ENCODE peak calls at places on chromosomes 1 and 21, in four cellular contexts. M is GM12878, O is K562, J is HepG2. T is an unnamed sample.

GRCh38 chr1:85220756-85221166 is 19.9 kb upstream of the SYDE2 start:
- DNase-seq in M (no peak), O (no peak), J (no peak), T (no peak)

GRCh38 chr1:205748398-205749093 is 1.4 kb downstream of the NUCKS1 start:
- DNase-seq in M (no peak), O (peak; percentile 76), J (peak; percentile 27), T (peak; percentile 47)

GRCh38 chr1:201513498-201514243 is 6.7 kb upstream of the CSRP1 start:
- DNase-seq in M (no peak), O (no peak), J (no peak), T (no peak)

GRCh38 chr1:119632103-119632490 is 16.0 kb downstream of the ZNF697 start:
- DNase-seq in M (no peak), O (no peak), J (no peak), T (no peak)

GRCh38 chr1:111587509-111588174 is 31.9 kb upstream of the RAP1A start:
- DNase-seq in M (no peak), O (no peak), J (no peak), T (no peak)

GRCh38 chr1:33438364-33439145 is 7.7 kb upstream of the PHC2 start:
- DNase-seq in M (no peak), O (no peak), J (no peak), T (no peak)

GRCh38 chr1:203096566-203096965 is 10.8 kb upstream of the MYOG start:
- DNase-seq in M (no peak), O (no peak), J (no peak), T (no peak)

GRCh38 chr1:5348732-5349465 is 643.3 kb downstream of the NPHP4 start:
- DNase-seq in M (no peak), O (peak; percentile 6), J (no peak), T (no peak)

GRCh38 chr1:119731060-119731459 is 19.3 kb downstream of the PHGDH start:
- DNase-seq in M (no peak), O (no peak), J (no peak), T (no peak)

GRCh38 chr1:3633344-3634058 is 8.7 kb downstream of the TPRG1L start:
- DNase-seq in M (no peak), O (no peak), J (no peak), T (no peak)

GRCh38 chr1:34781071-34781843 is at the start of gene GJB3:
- DNase-seq in M (no peak), O (no peak), J (no peak), T (peak; percentile 71)
- TF ChIP-seq EZH2 in M (no peak), O (peak; percentile 29), J (no peak), T (peak; percentile 20)

DNA sequence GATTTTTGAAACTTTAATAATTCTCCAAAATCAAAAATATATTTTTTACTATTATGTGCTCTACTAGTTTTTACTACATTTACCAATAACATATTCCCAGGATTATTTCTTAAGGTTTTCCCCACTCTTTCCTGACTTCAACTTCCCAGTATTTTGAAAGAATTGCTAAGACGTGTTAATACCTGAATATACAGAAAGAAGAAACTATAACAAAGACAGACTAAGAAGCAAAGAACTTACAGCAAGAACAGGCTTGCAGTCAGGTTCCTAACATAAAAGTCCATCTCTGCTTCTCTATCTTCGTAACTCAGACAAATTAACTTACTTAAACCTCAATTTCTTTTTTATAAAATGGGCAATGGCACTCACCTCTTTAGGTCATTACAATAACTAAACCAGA is 63.2 kb downstream of the SRSF11 start:
- DNase-seq in M (no peak), O (no peak), J (no peak), T (no peak)
- TF ChIP-seq JUNB in M (no peak), O (no peak), J (no peak), T (no peak)

GRCh38 chr21:34890258-34890723 is 158.8 kb downstream of the RUNX1 start:
- DNase-seq in M (no peak), O (no peak), J (peak; percentile 47), T (peak; percentile 76)
- TF ChIP-seq EZH2 in M (no peak), O (no peak), J (no peak), T (no peak)

GRCh38 chr21:39020751-39021474 is 162.3 kb downstream of the PSMG1 start:
- DNase-seq in M (no peak), O (no peak), J (peak; percentile 64), T (no peak)
- TF ChIP-seq JUNB in M (no peak), O (no peak), J (no peak), T (no peak)

GRCh38 chr1:47438321-47439150 is 692 bp downstream of the FOXD2 start:
- DNase-seq in M (no peak), O (no peak), J (no peak), T (peak; percentile 41)

GRCh38 chr1:47440052-47440848 is 2.4 kb downstream of the FOXD2 start:
- DNase-seq in M (no peak), O (no peak), J (no peak), T (peak; percentile 61)

GRCh38 chr1:47437518-47438320 is at the start of gene FOXD2:
- DNase-seq in M (peak; percentile 59), O (peak; percentile 95), J (peak; percentile 73), T (peak; percentile 82)

GRCh38 chr1:47440849-47441170 is 3.0 kb downstream of the FOXD2 start:
- DNase-seq in M (no peak), O (no peak), J (no peak), T (no peak)

GRCh38 chr1:47439151-47440051 is 1.6 kb downstream of the FOXD2 start:
- DNase-seq in M (no peak), O (no peak), J (no peak), T (peak; percentile 49)
- TF ChIP-seq EZH2 in M (no peak), O (no peak), J (no peak), T (peak; percentile 96)

GRCh38 chr1:28194326-28195035 is 18.0 kb upstream of the PTAFR start:
- DNase-seq in M (no peak), O (no peak), J (no peak), T (no peak)

GRCh38 chr1:28196330-28196729 is 19.8 kb upstream of the PTAFR start:
- DNase-seq in M (no peak), O (no peak), J (no peak), T (peak; percentile 36)

GRCh38 chr1:28195780-28196179 is 19.3 kb upstream of the PTAFR start:
- DNase-seq in M (no peak), O (no peak), J (no peak), T (peak; percentile 21)

GRCh38 chr1:28190996-28191645 is 14.6 kb upstream of the PTAFR start:
- DNase-seq in M (no peak), O (peak; percentile 44), J (no peak), T (no peak)

DNA sequence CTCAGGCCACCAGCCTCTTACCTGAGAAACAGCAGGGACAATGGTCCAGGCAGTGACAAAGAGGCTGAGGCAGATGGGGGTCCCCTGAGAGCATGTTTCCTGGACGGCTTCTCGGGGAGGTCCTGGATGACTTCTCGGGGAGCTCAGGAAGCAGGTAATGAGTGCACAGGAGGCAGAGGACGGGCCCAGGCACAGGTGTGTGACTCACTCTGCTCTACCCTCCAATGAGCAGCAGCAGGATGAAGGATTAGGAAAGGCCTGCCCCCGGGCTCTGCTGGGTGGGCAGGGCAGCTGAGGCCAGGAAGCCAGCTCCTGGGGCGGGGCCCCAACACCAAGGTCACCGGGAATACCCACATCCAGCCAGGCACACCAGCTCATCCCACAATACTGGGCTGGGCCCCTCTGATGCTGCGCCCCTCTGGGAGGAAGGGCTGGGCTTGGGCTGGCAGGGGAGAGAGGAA is 17.2 kb upstream of the PTAFR start:
- DNase-seq in M (no peak), O (no peak), J (peak; percentile 57), T (peak; percentile 46)
- TF ChIP-seq JUNB in M (no peak), O (no peak), J (no peak), T (no peak)

DNA sequence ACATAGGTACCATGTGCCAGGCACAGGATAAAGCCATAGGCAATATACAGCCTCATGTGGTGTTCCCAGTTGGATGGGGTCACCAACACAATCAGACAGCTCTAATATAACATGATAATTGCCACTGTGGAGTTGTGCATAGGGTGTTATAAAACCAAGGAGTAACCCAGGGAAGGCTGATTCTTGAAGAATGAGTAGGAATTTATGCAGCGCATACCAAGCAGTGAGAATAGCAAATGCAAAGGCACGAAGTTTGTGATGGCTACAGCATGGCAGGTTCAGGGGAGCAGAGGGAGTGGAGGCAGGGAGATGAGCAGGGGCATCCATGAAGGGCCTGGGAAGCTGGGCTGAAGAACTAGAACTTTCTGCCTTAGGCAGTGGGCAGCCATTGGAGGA is 20.4 kb upstream of the SLC2A1 start:
- DNase-seq in M (no peak), O (no peak), J (no peak), T (peak; percentile 32)
- TF ChIP-seq EZH2 in M (no peak), O (no peak), J (no peak), T (no peak)

DNA sequence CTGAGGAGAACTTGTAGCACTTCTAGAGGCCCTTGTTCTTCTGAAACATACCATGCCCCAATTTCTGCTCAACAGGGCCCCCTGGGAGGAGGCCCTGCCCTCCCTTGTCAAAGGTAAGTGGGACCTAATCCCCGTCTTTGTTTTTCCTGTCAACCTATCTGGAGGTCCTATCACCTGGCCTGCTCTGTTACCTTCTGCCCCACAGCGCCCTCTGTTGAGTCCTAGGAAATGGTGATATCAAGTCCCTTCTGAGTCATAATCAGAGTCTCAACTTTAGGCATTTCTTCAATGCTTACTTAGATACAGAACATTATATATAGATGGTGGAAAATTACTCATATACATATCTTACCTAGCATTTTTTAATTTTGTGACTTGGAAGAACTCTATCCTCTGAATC is 28.2 kb upstream of the FCRL4 start:
- DNase-seq in M (peak; percentile 12), O (peak; percentile 57), J (peak; percentile 3), T (peak; percentile 82)
- TF ChIP-seq JUNB in M (peak; percentile 22), O (no peak), J (no peak), T (no peak)

GRCh38 chr1:181482521-181483083 is 715 bp upstream of the CACNA1E start:
- DNase-seq in M (no peak), O (peak; percentile 36), J (no peak), T (peak; percentile 80)
- TF ChIP-seq EZH2 in M (no peak), O (no peak), J (no peak), T (no peak)

T was measured in GM23338.